ENCODE peak calls at places on chromosomes 3 and 15, in six cellular contexts. One of them, this sample, is unnamed. For H3K4me1, the result is how much of the 10 kb centered on the place peaks cover.

GRCh38 chr15:56719774-56720555 is 13.3 kb downstream of the ZNF280D start:
- DNase-seq in stomach: no peak
- DNase-seq in heart left ventricle: no peak
- DNase-seq in A549: no peak
- DNase-seq in testis: no peak
- DNase-seq in sigmoid colon: no peak
- DNase-seq in this sample: no peak

GRCh38 chr3:150370129-150370602 is 37.9 kb upstream of the TSC22D2 start:
- DNase-seq in testis: peak
- DNase-seq in sigmoid colon: peak
- DNase-seq in stomach: no peak
- DNase-seq in heart left ventricle: peak
- DNase-seq in A549: peak
- DNase-seq in this sample: peak

GRCh38 chr15:97561529-97561928 is 399.0 kb upstream of the ARRDC4 start:
- DNase-seq in A549: no peak
- DNase-seq in stomach: no peak
- DNase-seq in sigmoid colon: no peak
- DNase-seq in testis: no peak
- DNase-seq in heart left ventricle: no peak
- DNase-seq in this sample: no peak

GRCh38 chr3:57594144-57594543 is 3.0 kb downstream of the ARF4 start:
- DNase-seq in testis: no peak
- DNase-seq in stomach: no peak
- DNase-seq in A549: no peak
- DNase-seq in heart left ventricle: no peak
- DNase-seq in sigmoid colon: no peak
- DNase-seq in this sample: no peak

GRCh38 chr3:190305406-190305805 is 16.8 kb downstream of the CLDN1 start:
- DNase-seq in sigmoid colon: no peak
- DNase-seq in A549: no peak
- DNase-seq in heart left ventricle: no peak
- DNase-seq in stomach: no peak
- DNase-seq in testis: no peak
- DNase-seq in this sample: no peak

GRCh38 chr3:88203537-88204143 is 53.9 kb downstream of the C3orf38 start:
- DNase-seq in heart left ventricle: peak
- DNase-seq in A549: peak
- DNase-seq in sigmoid colon: peak
- DNase-seq in stomach: peak
- DNase-seq in testis: peak
- DNase-seq in this sample: peak

GRCh38 chr3:169327969-169328368 is 335.5 kb downstream of the MECOM start:
- DNase-seq in stomach: no peak
- DNase-seq in sigmoid colon: no peak
- DNase-seq in heart left ventricle: no peak
- DNase-seq in A549: no peak
- DNase-seq in testis: no peak
- DNase-seq in this sample: no peak

GRCh38 chr3:10259036-10259435 is 10.8 kb downstream of the TATDN2 start:
- DNase-seq in A549: no peak
- DNase-seq in sigmoid colon: peak
- DNase-seq in heart left ventricle: no peak
- DNase-seq in testis: no peak
- DNase-seq in stomach: no peak
- DNase-seq in this sample: no peak

DNA sequence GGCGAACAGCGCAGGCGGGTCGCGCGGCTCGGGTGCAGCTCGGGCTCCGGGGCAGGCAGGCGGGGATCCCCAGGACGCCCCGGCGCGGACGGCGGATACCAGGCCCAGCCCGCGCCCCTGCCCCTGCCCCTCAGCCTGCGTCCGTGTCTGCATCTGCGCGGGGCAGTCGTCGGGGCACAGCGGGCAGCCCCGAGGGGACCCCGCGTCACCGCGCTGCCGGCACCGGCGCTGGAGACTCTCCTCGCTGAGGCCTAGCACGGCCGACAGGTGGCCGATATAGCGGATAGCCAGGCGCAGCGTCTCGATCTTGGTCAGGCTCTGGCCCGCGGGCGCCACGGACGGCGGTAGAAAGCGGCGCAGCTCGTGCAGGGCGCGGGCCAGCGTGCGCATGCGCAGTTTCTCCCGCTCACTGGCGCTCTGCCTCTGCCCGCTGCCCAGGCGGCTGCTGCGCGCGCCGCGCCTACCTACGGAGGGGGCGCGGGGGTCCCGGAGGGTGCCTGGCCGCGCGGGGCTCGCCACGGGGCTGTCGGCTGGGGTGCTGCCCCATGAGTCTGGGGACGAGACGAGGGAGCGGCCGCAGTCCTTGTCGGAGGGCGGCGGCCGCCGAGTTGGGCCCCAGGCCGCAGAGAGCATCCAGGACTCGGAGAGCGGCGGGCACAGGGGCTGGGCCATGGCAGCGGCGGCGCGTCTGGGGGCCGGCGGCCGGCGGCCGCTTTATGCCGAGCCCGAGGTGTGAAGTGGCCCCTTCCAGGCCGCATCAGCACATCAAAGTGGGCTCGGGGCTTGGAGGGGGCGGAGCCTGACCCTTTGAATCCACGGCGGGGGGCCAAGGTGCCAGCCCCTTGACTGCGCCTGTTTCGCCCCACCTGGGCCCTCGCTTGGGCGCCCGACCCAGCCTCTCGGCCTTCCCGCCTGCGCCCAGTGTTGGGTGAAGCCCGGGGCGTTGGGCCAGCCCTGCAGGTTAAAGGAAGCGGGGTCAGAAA is at the start of gene MESP1:
- DNase-seq in A549: peak
- DNase-seq in stomach: peak
- DNase-seq in heart left ventricle: peak
- DNase-seq in testis: peak
- DNase-seq in sigmoid colon: peak
- DNase-seq in this sample: peak
- TF ChIP-seq POLR2A in A549: peak
- TF ChIP-seq POLR2A in stomach: no peak
- TF ChIP-seq POLR2A in heart left ventricle: peak
- TF ChIP-seq POLR2A in testis: no peak
- TF ChIP-seq POLR2A in sigmoid colon: no peak
- TF ChIP-seq POLR2A in this sample: peak

GRCh38 chr3:106333911-106334618 is 465.3 kb upstream of the CBLB start:
- DNase-seq in heart left ventricle: no peak
- DNase-seq in stomach: no peak
- DNase-seq in sigmoid colon: no peak
- DNase-seq in A549: no peak
- DNase-seq in testis: no peak
- DNase-seq in this sample: no peak
- H3K4me1 ChIP-seq in heart left ventricle: under half
- H3K4me1 ChIP-seq in stomach: under half
- H3K4me1 ChIP-seq in sigmoid colon: under half
- H3K4me1 ChIP-seq in A549: under half
- H3K4me1 ChIP-seq in testis: under half
- H3K4me1 ChIP-seq in this sample: under half

GRCh38 chr3:126970101-126970500 is 12.8 kb upstream of the PLXNA1 start:
- DNase-seq in testis: no peak
- DNase-seq in stomach: no peak
- DNase-seq in sigmoid colon: no peak
- DNase-seq in A549: no peak
- DNase-seq in heart left ventricle: no peak
- DNase-seq in this sample: no peak
- H3K27ac ChIP-seq in testis: no peak
- H3K27ac ChIP-seq in stomach: no peak
- H3K27ac ChIP-seq in sigmoid colon: no peak
- H3K27ac ChIP-seq in A549: no peak
- H3K27ac ChIP-seq in heart left ventricle: no peak
- H3K27ac ChIP-seq in this sample: no peak

DNA sequence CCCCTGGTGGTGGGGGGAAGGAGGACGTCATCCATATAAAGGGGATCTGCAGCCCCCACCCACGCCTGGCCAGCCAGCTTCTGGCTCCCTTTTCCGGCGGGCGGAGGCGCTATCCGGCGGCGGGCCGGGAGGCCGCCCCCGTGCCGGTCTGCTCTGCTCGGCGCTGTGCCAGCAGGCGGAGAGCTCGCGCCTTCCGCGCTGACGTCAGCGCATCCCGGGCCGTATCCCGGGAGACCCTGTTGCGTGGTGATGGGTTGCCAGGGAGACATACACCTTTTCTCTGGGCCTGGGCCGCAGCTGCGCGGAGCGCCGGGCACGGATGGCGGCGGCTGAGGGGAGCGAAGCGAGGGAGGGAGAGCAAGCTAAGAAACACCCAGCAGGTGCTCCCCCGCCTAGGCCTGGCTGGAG is 1.1 kb downstream of the FAM131A start:
- DNase-seq in heart left ventricle: peak
- DNase-seq in testis: peak
- DNase-seq in A549: no peak
- DNase-seq in sigmoid colon: peak
- DNase-seq in stomach: peak
- DNase-seq in this sample: peak
- TF ChIP-seq POLR2A in heart left ventricle: peak
- TF ChIP-seq POLR2A in testis: no peak
- TF ChIP-seq POLR2A in A549: no peak
- TF ChIP-seq POLR2A in sigmoid colon: no peak
- TF ChIP-seq POLR2A in stomach: no peak
- TF ChIP-seq POLR2A in this sample: peak

GRCh38 chr15:90857337-90857736 is 11.1 kb upstream of the FURIN start:
- DNase-seq in testis: no peak
- DNase-seq in stomach: no peak
- DNase-seq in heart left ventricle: no peak
- DNase-seq in sigmoid colon: no peak
- DNase-seq in A549: no peak
- DNase-seq in this sample: no peak
- H3K4me1 ChIP-seq in testis: under half
- H3K4me1 ChIP-seq in stomach: under half
- H3K4me1 ChIP-seq in heart left ventricle: under half
- H3K4me1 ChIP-seq in sigmoid colon: under half
- H3K4me1 ChIP-seq in A549: under half
- H3K4me1 ChIP-seq in this sample: under half

DNA sequence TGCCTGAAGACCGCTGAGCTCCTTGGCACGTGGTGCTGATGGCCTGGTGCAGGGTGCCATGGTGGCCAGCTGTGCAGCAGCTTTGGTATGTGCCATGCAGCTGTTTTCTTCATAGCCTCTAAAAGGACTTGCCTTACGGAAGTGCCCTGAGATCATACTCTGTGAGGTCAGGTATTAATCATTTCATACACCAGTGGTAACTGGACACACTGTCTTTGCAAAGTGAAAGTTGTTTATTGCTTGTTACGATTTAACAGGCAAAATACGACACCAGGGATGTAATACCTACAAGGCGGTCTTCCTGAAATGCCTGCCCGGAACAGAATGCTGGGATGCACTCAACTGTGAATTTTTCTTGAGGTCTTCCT is 184.6 kb downstream of the ATP10A start:
- DNase-seq in testis: no peak
- DNase-seq in heart left ventricle: no peak
- DNase-seq in A549: no peak
- DNase-seq in stomach: no peak
- DNase-seq in sigmoid colon: peak
- DNase-seq in this sample: no peak
- H3K27ac ChIP-seq in testis: no peak
- H3K27ac ChIP-seq in heart left ventricle: no peak
- H3K27ac ChIP-seq in A549: no peak
- H3K27ac ChIP-seq in stomach: no peak
- H3K27ac ChIP-seq in sigmoid colon: no peak
- H3K27ac ChIP-seq in this sample: no peak

GRCh38 chr3:185561374-185561943 is 9.1 kb upstream of the LIPH start:
- DNase-seq in stomach: peak
- DNase-seq in sigmoid colon: no peak
- DNase-seq in testis: peak
- DNase-seq in heart left ventricle: no peak
- DNase-seq in A549: no peak
- DNase-seq in this sample: no peak
- TF ChIP-seq POLR2A in stomach: no peak
- TF ChIP-seq POLR2A in sigmoid colon: no peak
- TF ChIP-seq POLR2A in testis: no peak
- TF ChIP-seq POLR2A in heart left ventricle: no peak
- TF ChIP-seq POLR2A in A549: no peak
- TF ChIP-seq POLR2A in this sample: no peak

GRCh38 chr15:78923480-78924360 is 21.1 kb downstream of the CTSH start:
- DNase-seq in heart left ventricle: no peak
- DNase-seq in testis: no peak
- DNase-seq in sigmoid colon: no peak
- DNase-seq in stomach: no peak
- DNase-seq in A549: no peak
- DNase-seq in this sample: no peak
- H3K4me1 ChIP-seq in heart left ventricle: under half
- H3K4me1 ChIP-seq in testis: under half
- H3K4me1 ChIP-seq in sigmoid colon: under half
- H3K4me1 ChIP-seq in stomach: under half
- H3K4me1 ChIP-seq in A549: under half
- H3K4me1 ChIP-seq in this sample: under half

DNA sequence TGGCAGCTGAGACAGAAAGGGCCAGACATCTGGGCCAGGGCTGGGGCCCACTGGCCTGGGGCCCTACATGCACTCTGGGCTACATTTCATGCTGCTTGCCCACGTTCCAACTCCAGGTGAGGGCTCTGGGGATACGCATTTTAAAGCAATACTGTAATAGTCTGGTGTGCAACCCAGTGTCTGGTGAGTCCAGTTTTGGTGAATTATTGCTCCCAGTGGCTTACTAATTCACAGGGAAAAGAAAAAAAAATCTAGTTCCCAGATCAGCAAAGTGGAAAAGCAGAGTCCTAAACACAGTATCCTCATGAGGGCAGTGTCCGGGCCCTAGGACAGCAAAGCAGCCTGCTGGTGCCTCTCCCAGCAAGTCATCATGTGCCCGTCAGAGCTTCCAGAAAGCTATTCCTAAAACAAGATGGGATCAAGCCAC is 82.4 kb downstream of the CCNL1 start:
- DNase-seq in stomach: peak
- DNase-seq in A549: no peak
- DNase-seq in testis: peak
- DNase-seq in heart left ventricle: no peak
- DNase-seq in sigmoid colon: no peak
- DNase-seq in this sample: no peak
- H3K27ac ChIP-seq in stomach: no peak
- H3K27ac ChIP-seq in A549: no peak
- H3K27ac ChIP-seq in testis: peak
- H3K27ac ChIP-seq in heart left ventricle: peak
- H3K27ac ChIP-seq in sigmoid colon: peak
- H3K27ac ChIP-seq in this sample: no peak